ENCODE peak calls at places on chromosomes 16 and 17, in ten cellular contexts. Z is tibial artery; K is breast epithelium; F is CD8-positive, alpha-beta memory T cell; U is H1; H is naive thymus-derived CD4-positive, alpha-beta T cell; E is fibroblast of lung; T is iPS DF 6.9; R is GM23248; B is prostate gland. X is an unnamed sample. For H3K4me1, the result is how much of the 10 kb centered on the place peaks cover.

GRCh38 chr16:71337631-71338030 is 20.9 kb upstream of the CALB2 start:
- DNase-seq in R (no peak), H (no peak), T (no peak), K (no peak), U (no peak), Z (no peak), F (no peak), B (no peak), E (no peak), X (no peak)

GRCh38 chr16:87560428-87561199 is 41.7 kb upstream of the JPH3 start:
- DNase-seq in F (no peak), Z (peak), U (peak), E (peak), R (peak), K (no peak), B (no peak), H (no peak), T (no peak), X (peak)

GRCh38 chr17:75610103-75610984 is 22.7 kb downstream of the MYO15B start:
- DNase-seq in F (no peak), U (no peak), Z (no peak), R (peak), T (no peak), K (no peak), B (no peak), E (no peak), H (no peak), X (no peak)

GRCh38 chr17:40063034-40063765 is 435 bp downstream of the THRA start:
- DNase-seq in K (no peak), F (no peak), B (no peak), Z (peak), H (no peak), U (no peak), R (peak), E (no peak), T (no peak), X (peak)

GRCh38 chr16:49127103-49127502 is 154.5 kb downstream of the CBLN1 start:
- DNase-seq in U (no peak), Z (no peak), B (no peak), H (no peak), F (no peak), K (no peak), R (no peak), E (no peak), T (peak), X (peak)

GRCh38 chr16:678209-678857 is 1.9 kb upstream of the STUB1 start:
- DNase-seq in U (no peak), H (no peak), B (no peak), E (no peak), Z (no peak), T (no peak), R (no peak), K (no peak), F (no peak), X (no peak)

GRCh38 chr16:54288592-54289241 is 2.1 kb upstream of the IRX3 start:
- DNase-seq in R (no peak), H (no peak), B (no peak), Z (no peak), T (no peak), U (no peak), E (no peak), F (no peak), K (no peak), X (no peak)

GRCh38 chr16:12995721-12996372 is 94.4 kb downstream of the SHISA9 start:
- DNase-seq in R (no peak), K (no peak), Z (no peak), F (no peak), H (no peak), E (no peak), U (no peak), B (no peak), T (no peak), X (no peak)

GRCh38 chr16:3480901-3481695 is 14.2 kb downstream of the C16orf90 start:
- DNase-seq in R (peak), K (no peak), Z (no peak), B (no peak), E (no peak), F (no peak), T (no peak), H (no peak), U (peak), X (no peak)

GRCh38 chr16:73549960-73550359 is 502.0 kb upstream of the ZFHX3 start:
- DNase-seq in T (no peak), B (no peak), H (no peak), R (no peak), Z (no peak), F (no peak), K (no peak), E (no peak), U (no peak), X (no peak)

GRCh38 chr17:29613371-29613837 is 9.3 kb downstream of the CORO6 start:
- DNase-seq in T (no peak), U (no peak), R (peak), K (peak), Z (peak), E (peak), H (peak), F (peak), B (peak), X (no peak)

GRCh38 chr17:41521574-41522261 is 3.0 kb upstream of the KRT15 start:
- DNase-seq in F (no peak), E (peak), T (no peak), K (peak), U (no peak), H (no peak), B (no peak), R (peak), Z (no peak), X (no peak)

GRCh38 chr17:67441052-67441738 is 64.1 kb downstream of the PITPNC1 start:
- DNase-seq in Z (no peak), B (no peak), F (peak), E (peak), R (peak), T (no peak), U (no peak), K (no peak), H (peak), X (peak)

GRCh38 chr16:1532771-1533170 is 695 bp upstream of the TMEM204 start:
- DNase-seq in E (no peak), R (peak), Z (no peak), F (no peak), U (no peak), K (no peak), B (no peak), T (no peak), H (no peak), X (no peak)

GRCh38 chr17:19004601-19005441 is at the start of gene FAM83G:
- DNase-seq in F (peak), R (peak), H (peak), T (no peak), U (peak), E (peak), K (peak), Z (peak), B (peak), X (peak)

GRCh38 chr16:82627811-82628339 is 1.1 kb downstream of the CDH13 start:
- DNase-seq in U (no peak), R (peak), H (no peak), Z (peak), B (peak), E (no peak), K (peak), T (no peak), F (no peak), X (peak)

GRCh38 chr16:7791191-7791590 is 458.5 kb downstream of the RBFOX1 start:
- DNase-seq in T (no peak), H (no peak), Z (no peak), E (no peak), F (no peak), K (no peak), U (no peak), R (no peak), B (no peak), X (no peak)

GRCh38 chr16:27402569-27402963 is 592 bp downstream of the IL21R start:
- DNase-seq in Z (no peak), F (no peak), E (no peak), K (no peak), U (no peak), B (no peak), R (no peak), T (no peak), H (no peak), X (no peak)
- H3K4me1 ChIP-seq in Z (under half), F (half or more), E (under half), K (under half), U (under half), B (under half), R (under half), T (under half), H (under half), X (under half)

GRCh38 chr17:1730345-1731193 is 6.1 kb downstream of the WDR81 start:
- DNase-seq in Z (peak), F (no peak), U (no peak), B (peak), E (peak), K (peak), H (no peak), T (no peak), R (peak), X (no peak)
- H3K4me1 ChIP-seq in Z (under half), F (under half), U (under half), B (under half), E (under half), K (under half), H (under half), T (under half), R (under half), X (under half)

GRCh38 chr16:84598391-84598750 is 19.5 kb downstream of the COTL1 start:
- DNase-seq in R (no peak), E (peak), H (no peak), F (no peak), T (no peak), Z (no peak), U (no peak), K (no peak), B (no peak), X (no peak)

GRCh38 chr16:84597518-84598390 is 20.1 kb downstream of the COTL1 start:
- DNase-seq in R (no peak), B (no peak), K (no peak), H (no peak), E (peak), T (no peak), F (no peak), U (no peak), Z (no peak), X (no peak)

GRCh38 chr16:84595052-84595481 is 22.8 kb downstream of the COTL1 start:
- DNase-seq in R (no peak), Z (no peak), H (no peak), F (no peak), U (no peak), B (peak), T (no peak), K (no peak), E (peak), X (no peak)

GRCh38 chr16:84596161-84596560 is 21.7 kb downstream of the COTL1 start:
- DNase-seq in Z (no peak), U (no peak), F (no peak), H (no peak), K (no peak), T (no peak), B (no peak), R (no peak), E (no peak), X (no peak)

GRCh38 chr16:84596801-84597517 is 20.9 kb downstream of the COTL1 start:
- DNase-seq in R (no peak), B (no peak), T (no peak), H (no peak), Z (no peak), F (no peak), K (no peak), E (no peak), U (no peak), X (no peak)
- H3K4me1 ChIP-seq in R (under half), B (under half), T (under half), H (half or more), Z (under half), F (half or more), K (under half), E (under half), U (under half), X (under half)

GRCh38 chr16:11992594-11993524 is 16.3 kb downstream of the SNX29 start:
- DNase-seq in B (no peak), K (no peak), R (no peak), U (no peak), F (no peak), E (no peak), H (no peak), T (no peak), Z (no peak), X (no peak)

GRCh38 chr16:11990672-11991390 is 14.3 kb downstream of the SNX29 start:
- DNase-seq in T (no peak), Z (no peak), H (no peak), B (no peak), E (no peak), U (no peak), R (no peak), F (no peak), K (no peak), X (no peak)

GRCh38 chr16:11996433-11997174 is 20.1 kb downstream of the SNX29 start:
- DNase-seq in Z (no peak), E (no peak), T (no peak), H (no peak), R (no peak), B (no peak), U (no peak), K (no peak), F (no peak), X (no peak)

GRCh38 chr16:11992008-11992584 is 15.6 kb downstream of the SNX29 start:
- DNase-seq in E (no peak), Z (no peak), U (no peak), R (no peak), F (no peak), B (no peak), H (no peak), K (no peak), T (no peak), X (no peak)

GRCh38 chr16:11994187-11995119 is 17.9 kb downstream of the SNX29 start:
- DNase-seq in Z (peak), T (no peak), K (no peak), U (no peak), R (peak), F (no peak), B (no peak), E (no peak), H (no peak), X (no peak)
- H3K4me1 ChIP-seq in Z (under half), T (under half), K (under half), U (under half), R (under half), F (under half), B (under half), E (under half), H (under half), X (under half)

DNA sequence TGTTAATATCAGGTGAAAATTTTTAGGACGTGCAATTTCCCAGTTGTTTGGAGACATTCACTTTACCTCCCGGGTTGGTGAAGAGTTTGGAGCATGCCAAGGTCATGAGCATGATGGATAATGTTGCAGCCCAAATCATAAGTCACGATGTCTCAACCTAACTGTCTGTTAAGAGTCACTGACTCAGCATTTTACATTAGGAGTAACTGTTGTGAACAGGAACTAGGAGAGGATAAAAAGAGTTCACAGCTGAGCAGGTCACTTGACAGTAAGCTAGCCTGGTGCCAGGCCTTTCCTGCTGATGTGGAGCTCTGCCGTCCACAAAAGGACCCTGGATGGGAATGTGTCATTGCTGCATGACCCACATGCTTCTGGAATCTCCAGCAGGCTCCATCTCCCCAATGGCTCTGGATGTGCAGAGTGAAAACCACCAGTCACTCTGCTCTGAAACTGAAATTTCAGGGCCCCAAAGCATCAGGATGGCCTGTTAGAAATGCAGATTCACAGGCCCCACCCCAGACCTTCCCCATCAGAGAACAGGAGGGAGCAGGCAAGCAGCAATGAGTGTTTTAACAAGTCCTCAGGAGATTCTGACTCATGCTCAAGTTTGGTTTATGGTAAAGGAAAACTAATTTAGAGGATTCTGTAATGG is 371.6 kb upstream of the MAF start:
- DNase-seq in T (no peak), E (no peak), R (no peak), Z (no peak), K (no peak), H (no peak), F (no peak), B (no peak), U (no peak), X (no peak)
- H3K4me1 ChIP-seq in T (under half), E (under half), R (under half), Z (under half), K (under half), H (under half), F (under half), B (under half), U (under half), X (under half)